ENCODE peak calls at places on chromosome 21, in six cellular contexts. F, C, N, Y, H and O are unnamed samples.

GRCh38 chr21:28822882-28823335 is 169.8 kb downstream of the LTN1 start:
- ATAC-seq in F (no peak), C (no peak), N (peak), Y (no peak), H (no peak), O (peak)

GRCh38 chr21:39097335-39097861 is 85.9 kb downstream of the PSMG1 start:
- ATAC-seq in F (no peak), C (no peak), N (peak), Y (no peak), H (no peak), O (no peak)

GRCh38 chr21:18602711-18603110 is 199.1 kb upstream of the TMPRSS15 start:
- ATAC-seq in F (no peak), C (no peak), N (no peak), Y (no peak), H (no peak), O (no peak)

GRCh38 chr21:41687633-41688032 is 79.2 kb downstream of the RIPK4 start:
- ATAC-seq in F (no peak), C (no peak), N (no peak), Y (no peak), H (no peak), O (no peak)

GRCh38 chr21:39055167-39055767 is 128.0 kb downstream of the PSMG1 start:
- ATAC-seq in F (no peak), C (no peak), N (no peak), Y (no peak), H (no peak), O (peak)

GRCh38 chr21:46667735-46668380 is 32.4 kb downstream of the PRMT2 start:
- ATAC-seq in F (peak), C (peak), N (peak), Y (no peak), H (peak), O (no peak)

GRCh38 chr21:29371464-29371863 is 72.7 kb downstream of the BACH1 start:
- ATAC-seq in F (no peak), C (no peak), N (no peak), Y (no peak), H (no peak), O (no peak)

GRCh38 chr21:25688284-25689035 is 46.2 kb downstream of the ATP5PF start:
- ATAC-seq in F (no peak), C (no peak), N (no peak), Y (peak), H (no peak), O (no peak)

GRCh38 chr21:14414932-14415508 is 32.1 kb upstream of the HSPA13 start:
- ATAC-seq in F (no peak), C (no peak), N (no peak), Y (no peak), H (peak), O (no peak)

DNA sequence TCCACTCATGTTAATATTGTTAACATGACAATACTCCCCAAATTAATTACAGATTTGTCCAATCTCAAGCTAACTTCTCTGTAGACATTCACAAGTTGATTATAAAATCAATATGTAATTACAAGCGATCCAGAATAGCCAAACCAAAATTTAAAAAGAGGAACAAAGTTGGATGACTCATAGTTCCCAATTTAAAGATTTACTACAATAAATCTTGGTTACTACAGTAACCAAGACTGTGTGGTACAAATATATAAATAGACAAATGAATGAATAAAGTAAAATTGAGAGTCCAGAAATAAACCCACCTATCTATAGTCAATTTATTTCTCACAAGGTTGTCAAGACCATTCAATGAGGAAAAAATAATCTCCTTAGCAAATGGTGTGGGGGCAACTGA is 7.1 kb upstream of the KRTAP10-4 start:
- ATAC-seq in F (no peak), C (no peak), N (peak), Y (no peak), H (peak), O (no peak)
- TF ChIP-seq POLR2A in F (no peak), C (no peak), N (no peak), Y (no peak), H (no peak), O (no peak)

GRCh38 chr21:44047996-44048560 is 36.0 kb downstream of the TRAPPC10 start:
- ATAC-seq in F (no peak), C (no peak), N (no peak), Y (no peak), H (no peak), O (no peak)
- H3K27ac ChIP-seq in F (no peak), C (no peak), N (no peak), Y (no peak), H (no peak), O (no peak)

GRCh38 chr21:26840912-26841311 is 4.3 kb downstream of the ADAMTS1 start:
- ATAC-seq in F (no peak), C (no peak), N (no peak), Y (no peak), H (no peak), O (peak)
- TF ChIP-seq POLR2AphosphoS5 in F (no peak), C (no peak), N (no peak), Y (no peak), H (no peak), O (peak)

DNA sequence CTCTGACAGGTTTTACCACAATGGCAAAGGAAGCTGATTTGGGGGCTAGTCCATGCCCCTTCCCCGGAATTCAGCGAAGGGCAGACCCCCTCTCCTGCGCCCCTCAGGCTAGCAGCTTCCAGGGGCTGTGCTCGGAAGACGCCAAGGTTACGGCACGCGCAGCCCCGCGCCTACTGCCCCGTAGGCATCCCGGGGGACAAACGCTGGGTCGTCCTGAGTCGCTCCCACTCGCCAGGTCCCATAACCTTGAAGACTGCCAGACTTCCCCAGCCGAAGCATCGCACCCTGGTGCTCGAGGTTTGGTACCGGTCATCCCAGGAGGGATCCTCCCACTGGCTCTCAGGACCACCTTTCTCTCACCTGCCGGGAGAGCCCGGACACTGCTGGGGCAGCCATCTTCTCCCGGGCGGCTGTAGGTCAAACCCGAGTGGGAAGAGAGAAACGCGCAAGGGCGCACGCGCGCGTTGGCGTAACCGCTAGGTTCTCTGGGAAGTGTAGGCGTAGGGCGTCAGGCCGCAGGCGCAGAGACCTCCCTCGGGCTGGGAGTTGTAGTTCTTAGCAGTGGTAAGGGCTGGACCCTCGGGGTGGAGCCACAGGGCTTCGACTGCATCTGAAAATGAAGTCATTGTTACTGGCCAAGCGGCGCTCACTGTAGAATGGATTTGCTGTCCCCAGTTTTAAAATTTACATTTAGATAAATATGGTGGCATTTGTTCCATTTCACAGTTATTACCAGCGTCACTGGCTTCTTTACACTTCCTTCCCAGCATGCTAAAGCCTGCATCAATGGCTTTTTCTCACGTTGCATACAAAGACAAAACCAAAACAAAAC is at the start of gene ATP5PO:
- ATAC-seq in F (peak), C (peak), N (peak), Y (peak), H (peak), O (peak)
- TF ChIP-seq POLR2A in F (peak), C (peak), N (peak), Y (peak), H (peak), O (peak)